ENCODE peak calls at places on chromosomes 5 and 9, in five cellular contexts. O is colonic mucosa, E is epithelial cell of esophagus, C is breast epithelium, F is heart left ventricle. L is an unnamed sample.

GRCh38 chr9:737400-738120 is 103.9 kb upstream of the DMRT1 start:
- DNase-seq in F (no peak), C (no peak), E (no peak), O (no peak), L (no peak)

GRCh38 chr5:180784497-180785097 is 18.0 kb downstream of the MGAT1 start:
- DNase-seq in F (peak), E (peak), O (peak), C (peak), L (peak)

GRCh38 chr5:141691867-141692532 is 10.0 kb upstream of the ARAP3 start:
- DNase-seq in F (peak), C (peak), O (peak), E (peak), L (peak)

GRCh38 chr5:58072202-58072791 is 387.6 kb downstream of the PLK2 start:
- DNase-seq in F (no peak), C (no peak), E (no peak), O (no peak), L (no peak)

GRCh38 chr5:72956324-72957140 is 691 bp downstream of the FCHO2 start:
- DNase-seq in F (peak), O (peak), C (peak), E (peak), L (peak)

GRCh38 chr9:88224938-88225337 is 86.7 kb upstream of the SPATA31C2 start:
- DNase-seq in O (no peak), F (no peak), E (peak), C (no peak), L (no peak)

GRCh38 chr9:33350310-33350709 is 52.1 kb downstream of the AQP7 start:
- DNase-seq in E (peak), C (no peak), F (no peak), O (no peak), L (no peak)

GRCh38 chr5:15320896-15321295 is 179.1 kb upstream of the FBXL7 start:
- DNase-seq in C (no peak), F (no peak), E (no peak), O (no peak), L (no peak)

GRCh38 chr9:123597926-123598556 is 242.0 kb downstream of the CRB2 start:
- DNase-seq in C (no peak), O (no peak), F (no peak), E (no peak), L (no peak)

GRCh38 chr5:109784687-109785086 is 95.0 kb downstream of the MAN2A1 start:
- DNase-seq in O (no peak), C (no peak), E (peak), F (no peak), L (no peak)

GRCh38 chr9:78354324-78354973 is 57.5 kb downstream of the PSAT1 start:
- DNase-seq in C (no peak), E (no peak), F (no peak), O (no peak), L (no peak)

GRCh38 chr5:108515706-108516105 is 133.8 kb upstream of the FBXL17 start:
- DNase-seq in E (no peak), C (no peak), O (no peak), F (no peak), L (no peak)

GRCh38 chr9:114953917-114954316 is 23.5 kb upstream of the TNFSF8 start:
- DNase-seq in O (peak), E (peak), F (peak), C (peak), L (no peak)

GRCh38 chr5:133758641-133759040 is 146.3 kb upstream of the FSTL4 start:
- DNase-seq in C (no peak), F (no peak), E (no peak), O (no peak), L (no peak)

GRCh38 chr9:75624984-75625383 is 265.5 kb upstream of the PCSK5 start:
- DNase-seq in E (no peak), C (no peak), F (no peak), O (peak), L (no peak)

GRCh38 chr5:163261647-163262269 is 175.6 kb upstream of the CCNG1 start:
- DNase-seq in E (peak), C (peak), O (no peak), F (no peak), L (no peak)

GRCh38 chr5:22344000-22344399 is 509.1 kb downstream of the CDH12 start:
- DNase-seq in O (no peak), F (no peak), E (no peak), C (no peak), L (no peak)

GRCh38 chr5:175589714-175590113 is 68.2 kb upstream of the HRH2 start:
- DNase-seq in E (no peak), F (no peak), C (no peak), O (no peak), L (no peak)

GRCh38 chr5:110514030-110514429 is 212.4 kb downstream of the TMEM232 start:
- DNase-seq in E (no peak), F (no peak), O (no peak), C (no peak), L (no peak)

DNA sequence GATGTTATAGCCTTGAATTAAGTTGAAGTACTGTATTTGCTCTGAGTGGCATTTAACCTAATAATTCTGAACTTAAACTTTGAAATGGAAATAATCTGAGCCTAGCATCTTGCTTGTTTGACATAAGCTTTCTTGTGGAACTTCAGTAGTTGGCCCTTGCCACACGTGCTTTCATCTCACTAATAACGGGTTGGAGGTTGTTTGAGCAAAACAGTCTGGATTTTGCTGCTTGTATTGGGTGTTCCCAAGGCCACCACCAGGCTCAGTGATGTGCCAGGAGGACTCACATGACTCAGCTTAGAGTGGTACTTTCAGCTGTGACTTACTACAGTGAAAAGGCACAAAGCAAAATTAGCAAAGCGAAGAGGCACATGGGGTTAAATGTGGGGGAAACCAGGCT is 35.7 kb downstream of the SECISBP2 start:
- DNase-seq in F (no peak), C (no peak), E (no peak), O (no peak), L (no peak)
- TF ChIP-seq CTCF in F (no peak), C (no peak), E (no peak), O (no peak), L (no peak)

GRCh38 chr9:95107976-95108375 is 209.5 kb downstream of the FANCC start:
- DNase-seq in E (no peak), F (no peak), O (no peak), C (no peak), L (no peak)

GRCh38 chr9:95108777-95109176 is 208.7 kb downstream of the FANCC start:
- DNase-seq in E (no peak), F (no peak), C (no peak), O (no peak), L (no peak)

GRCh38 chr9:95105519-95106287 is 211.8 kb downstream of the FANCC start:
- DNase-seq in E (peak), F (no peak), O (no peak), C (no peak), L (no peak)

GRCh38 chr9:95104966-95105365 is 212.5 kb downstream of the FANCC start:
- DNase-seq in C (no peak), E (peak), O (no peak), F (no peak), L (no peak)

DNA sequence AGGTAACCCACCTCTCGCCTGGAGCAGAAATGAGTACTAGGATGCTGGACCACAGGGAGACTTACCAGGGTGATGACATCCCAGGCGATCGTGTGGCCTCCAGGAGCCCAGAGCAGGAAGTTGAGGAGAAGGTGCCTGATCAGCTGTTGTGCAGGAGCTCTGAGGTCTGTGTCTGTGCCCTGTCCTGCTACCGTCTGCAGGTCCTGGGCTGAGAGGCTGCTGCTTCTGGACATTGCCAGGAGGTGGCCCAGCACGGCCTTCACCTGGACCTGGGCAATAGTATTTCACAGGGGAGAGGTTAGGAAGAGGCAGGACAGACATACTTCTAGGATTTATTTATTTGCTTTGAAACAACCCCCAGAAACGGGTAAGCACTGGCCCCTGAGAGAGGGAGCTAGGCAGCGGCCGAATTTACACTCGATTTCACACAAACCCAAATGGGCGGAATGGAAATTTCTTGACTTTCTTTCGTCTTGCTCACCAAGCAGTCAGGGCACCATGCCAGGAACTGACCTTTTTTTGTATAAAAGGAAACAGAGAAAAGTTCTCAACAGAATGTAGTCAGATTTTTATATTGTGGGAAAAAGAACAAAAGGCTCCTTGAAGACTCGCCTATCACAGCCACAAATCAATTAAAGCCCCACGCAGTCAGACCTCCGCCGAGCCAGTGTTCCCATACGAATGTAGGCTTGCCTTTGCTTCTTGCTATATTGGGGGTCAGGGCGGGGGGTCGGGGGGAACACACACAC is 210.3 kb downstream of the FANCC start:
- DNase-seq in F (peak), O (no peak), C (no peak), E (no peak), L (no peak)
- TF ChIP-seq CTCF in F (no peak), O (no peak), C (no peak), E (no peak), L (no peak)

GRCh38 chr9:20191239-20191840 is 402.5 kb upstream of the SLC24A2 start:
- DNase-seq in E (peak), F (no peak), C (no peak), O (no peak), L (no peak)
- TF ChIP-seq CTCF in E (peak), F (no peak), C (no peak), O (no peak), L (no peak)

DNA sequence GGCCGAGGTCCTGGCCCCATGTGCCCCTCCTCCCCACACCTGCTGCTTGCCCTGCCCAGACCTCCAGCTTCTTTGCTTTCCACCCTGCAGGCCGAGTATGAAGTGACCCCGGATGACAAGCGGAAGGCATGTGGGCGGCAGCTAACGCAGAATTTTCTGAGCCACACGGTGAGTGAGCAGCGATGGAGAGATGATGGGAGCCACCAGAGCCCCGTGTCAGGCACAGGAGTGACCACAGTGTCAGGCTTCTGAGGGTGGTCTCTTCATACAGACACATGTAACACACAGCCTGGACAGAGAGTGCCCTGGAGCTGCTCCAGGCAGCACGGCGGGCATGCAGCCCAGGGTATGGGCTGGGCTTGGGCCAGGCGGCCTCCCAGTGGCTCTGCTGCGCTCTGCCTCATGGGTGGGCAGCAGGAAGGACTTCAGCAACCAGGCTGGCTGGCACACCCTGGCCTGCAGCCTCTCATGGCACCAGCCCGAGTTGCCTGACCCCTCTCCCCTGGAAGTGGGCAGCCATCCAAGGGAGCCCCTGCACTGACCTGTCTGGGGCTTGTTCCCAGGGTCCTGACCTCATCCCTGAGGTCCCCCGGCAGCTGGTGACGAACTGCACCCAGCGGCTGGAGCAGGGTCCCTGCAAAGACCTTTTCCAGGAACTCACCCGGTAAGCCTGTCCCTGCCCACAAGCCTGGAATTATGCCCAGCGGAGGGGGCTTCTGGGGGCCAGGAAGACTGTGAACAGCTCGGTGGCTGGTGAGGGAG is 5.8 kb downstream of the GRK6 start:
- DNase-seq in O (no peak), F (no peak), C (no peak), E (no peak), L (no peak)
- TF ChIP-seq CTCF in O (no peak), F (no peak), C (no peak), E (no peak), L (no peak)